ENCODE peak calls at places on chromosomes 12 and 14, in seven cellular contexts. K is NCI-H446 treated with DMSO at 0.1 percent for 48 hours; E is activated T-helper 1 cell treated with anti-CD3 and anti-CD28 coated beads, Interleukin-2, amount 50 U/mL, for 16 hours; O is psoas muscle; U is HepG2; D is effector CD4-positive, alpha-beta T cell; Q is RCC 7860. L is an unnamed sample.

GRCh38 chr12:113840401-113841042 is 125.6 kb downstream of the RBM19 start:
- DNase-seq in K (no peak), E (no peak), O (no peak), U (no peak), D (no peak), Q (no peak), L (no peak)

GRCh38 chr14:71538949-71539659 is 393.1 kb upstream of the RGS6 start:
- DNase-seq in K (no peak), E (no peak), O (no peak), U (no peak), D (no peak), Q (no peak), L (no peak)

GRCh38 chr12:102883204-102883799 is 33.7 kb downstream of the PAH start:
- DNase-seq in K (no peak), E (no peak), O (peak), U (peak), D (peak), Q (no peak), L (peak)

GRCh38 chr14:28784262-28785021 is 17.9 kb downstream of the FOXG1 start:
- DNase-seq in K (no peak), E (no peak), O (no peak), U (no peak), D (no peak), Q (no peak), L (no peak)

GRCh38 chr12:103441437-103442186 is 54.2 kb downstream of the C12orf42 start:
- DNase-seq in K (no peak), E (no peak), O (no peak), U (no peak), D (no peak), Q (no peak), L (no peak)

GRCh38 chr12:96878704-96879103 is 28.4 kb upstream of the NEDD1 start:
- DNase-seq in K (no peak), E (no peak), O (no peak), U (no peak), D (no peak), Q (no peak), L (no peak)

GRCh38 chr14:77052281-77053044 is 24.0 kb upstream of the IRF2BPL start:
- DNase-seq in K (no peak), E (no peak), O (peak), U (no peak), D (no peak), Q (no peak), L (peak)

GRCh38 chr12:54997914-54998507 is 13.4 kb upstream of the TESPA1 start:
- DNase-seq in K (peak), E (no peak), O (no peak), U (no peak), D (no peak), Q (no peak), L (no peak)

GRCh38 chr14:52069617-52070431 is 965 bp upstream of the NID2 start:
- DNase-seq in K (no peak), E (no peak), O (no peak), U (no peak), D (no peak), Q (no peak), L (no peak)

GRCh38 chr14:91585856-91586255 is 75.7 kb upstream of the PPP4R3A start:
- DNase-seq in K (no peak), E (no peak), O (no peak), U (no peak), D (no peak), Q (no peak), L (no peak)

GRCh38 chr14:44798386-44799242 is 163.1 kb downstream of the KLHL28 start:
- DNase-seq in K (no peak), E (no peak), O (no peak), U (no peak), D (no peak), Q (no peak), L (peak)

GRCh38 chr14:44163946-44164345 is 343.1 kb downstream of the FSCB start:
- DNase-seq in K (no peak), E (no peak), O (no peak), U (no peak), D (no peak), Q (no peak), L (no peak)

GRCh38 chr14:63454863-63455622 is 88.1 kb downstream of the PPP2R5E start:
- DNase-seq in K (peak), E (no peak), O (no peak), U (no peak), D (no peak), Q (peak), L (no peak)

GRCh38 chr14:59245809-59246295 is 57.4 kb downstream of the DAAM1 start:
- DNase-seq in K (no peak), E (no peak), O (no peak), U (no peak), D (no peak), Q (no peak), L (no peak)

GRCh38 chr14:37566811-37567371 is 28.2 kb downstream of the FOXA1 start:
- DNase-seq in K (no peak), E (no peak), O (no peak), U (no peak), D (no peak), Q (no peak), L (no peak)

GRCh38 chr14:20805485-20805884 is 2.8 kb upstream of the RNASE1 start:
- DNase-seq in K (no peak), E (no peak), O (no peak), U (no peak), D (no peak), Q (no peak), L (no peak)

GRCh38 chr12:68809190-68810026 is 1.4 kb downstream of the MDM2 start:
- DNase-seq in K (no peak), E (no peak), O (no peak), U (no peak), D (no peak), Q (no peak), L (no peak)

GRCh38 chr12:84435682-84436081 is 476.9 kb downstream of the SLC6A15 start:
- DNase-seq in K (no peak), E (no peak), O (no peak), U (no peak), D (no peak), Q (no peak), L (no peak)

GRCh38 chr14:84806627-84807026 is 723.3 kb upstream of the FLRT2 start:
- DNase-seq in K (no peak), E (no peak), O (no peak), U (no peak), D (no peak), Q (no peak), L (no peak)

GRCh38 chr14:93301821-93302447 is 30.9 kb downstream of the BTBD7 start:
- DNase-seq in K (no peak), E (no peak), O (no peak), U (no peak), D (no peak), Q (peak), L (no peak)

GRCh38 chr12:124744273-124744640 is 119.4 kb downstream of the SCARB1 start:
- DNase-seq in K (no peak), E (no peak), O (no peak), U (no peak), D (no peak), Q (no peak), L (no peak)

GRCh38 chr12:124898200-124898950 is 16.1 kb downstream of the UBC start:
- DNase-seq in K (peak), E (peak), O (peak), U (peak), D (peak), Q (no peak), L (peak)

GRCh38 chr12:123075591-123076171 is 75.2 kb downstream of the PITPNM2 start:
- DNase-seq in K (peak), E (peak), O (no peak), U (peak), D (peak), Q (no peak), L (no peak)

GRCh38 chr12:43095669-43096068 is 456.3 kb downstream of the ADAMTS20 start:
- DNase-seq in K (no peak), E (no peak), O (no peak), U (no peak), D (no peak), Q (no peak), L (no peak)

GRCh38 chr14:71363961-71364360 is 456.7 kb downstream of the PCNX1 start:
- DNase-seq in K (no peak), E (no peak), O (no peak), U (no peak), D (no peak), Q (no peak), L (no peak)

GRCh38 chr14:55138091-55138490 is 9.0 kb downstream of the LGALS3 start:
- DNase-seq in K (no peak), E (no peak), O (no peak), U (no peak), D (no peak), Q (no peak), L (no peak)

GRCh38 chr14:71358209-71358931 is 451.1 kb downstream of the PCNX1 start:
- DNase-seq in K (no peak), E (no peak), O (no peak), U (no peak), D (no peak), Q (no peak), L (no peak)

GRCh38 chr12:56836317-56836716 is 73.2 kb downstream of the HSD17B6 start:
- DNase-seq in K (peak), E (no peak), O (no peak), U (no peak), D (no peak), Q (no peak), L (no peak)

L was measured in left ventricle myocardium superior.